ENCODE peak calls at places on chromosomes 16 and 17, in five cellular contexts. One of them, this sample, is unnamed.
A peak's percentile ranks its signal among the peaks of the same experiment; 100 is the strongest.

GRCh38 chr16:55812951-55813350 is 19.9 kb downstream of the CES1 start:
- DNase-seq in mammary epithelial cell: no peak
- DNase-seq in A673: no peak
- DNase-seq in hepatocyte: no peak
- DNase-seq in DND-41: no peak
- DNase-seq in this sample: no peak

GRCh38 chr17:4156750-4157381 is 13.9 kb downstream of the CYB5D2 start:
- DNase-seq in A673: no peak
- DNase-seq in mammary epithelial cell: no peak
- DNase-seq in hepatocyte: no peak
- DNase-seq in DND-41: no peak
- DNase-seq in this sample: no peak

GRCh38 chr16:66248096-66248495 is 118.4 kb upstream of the CDH5 start:
- DNase-seq in A673: peak; percentile 61
- DNase-seq in mammary epithelial cell: no peak
- DNase-seq in hepatocyte: peak; percentile 59
- DNase-seq in DND-41: no peak
- DNase-seq in this sample: no peak

GRCh38 chr16:54115558-54115957 is 171.0 kb downstream of the IRX3 start:
- DNase-seq in A673: no peak
- DNase-seq in DND-41: no peak
- DNase-seq in hepatocyte: no peak
- DNase-seq in mammary epithelial cell: no peak
- DNase-seq in this sample: no peak

GRCh38 chr16:78490847-78491246 is 391.4 kb downstream of the WWOX start:
- DNase-seq in hepatocyte: no peak
- DNase-seq in DND-41: no peak
- DNase-seq in mammary epithelial cell: no peak
- DNase-seq in A673: no peak
- DNase-seq in this sample: no peak

GRCh38 chr17:78323821-78324390 is 36.0 kb downstream of the SOCS3 start:
- DNase-seq in A673: no peak
- DNase-seq in mammary epithelial cell: no peak
- DNase-seq in hepatocyte: no peak
- DNase-seq in DND-41: no peak
- DNase-seq in this sample: no peak

GRCh38 chr17:2062571-2063183 is 7.8 kb downstream of the HIC1 start:
- DNase-seq in A673: peak; percentile 67
- DNase-seq in DND-41: no peak
- DNase-seq in hepatocyte: no peak
- DNase-seq in mammary epithelial cell: no peak
- DNase-seq in this sample: peak; percentile 56

GRCh38 chr16:17459903-17460521 is 10.7 kb downstream of the XYLT1 start:
- DNase-seq in hepatocyte: no peak
- DNase-seq in A673: no peak
- DNase-seq in DND-41: no peak
- DNase-seq in mammary epithelial cell: no peak
- DNase-seq in this sample: no peak

GRCh38 chr17:72606656-72607055 is 485.8 kb downstream of the SLC39A11 start:
- DNase-seq in DND-41: no peak
- DNase-seq in hepatocyte: no peak
- DNase-seq in A673: no peak
- DNase-seq in mammary epithelial cell: no peak
- DNase-seq in this sample: no peak

GRCh38 chr17:82860606-82861392 is 21.0 kb upstream of the ZNF750 start:
- DNase-seq in A673: no peak
- DNase-seq in DND-41: no peak
- DNase-seq in hepatocyte: no peak
- DNase-seq in mammary epithelial cell: no peak
- DNase-seq in this sample: no peak

GRCh38 chr17:3512512-3513171 is 36.8 kb downstream of the ASPA start:
- DNase-seq in A673: no peak
- DNase-seq in hepatocyte: no peak
- DNase-seq in DND-41: no peak
- DNase-seq in mammary epithelial cell: no peak
- DNase-seq in this sample: no peak

GRCh38 chr16:72198021-72198420 is 26.1 kb upstream of the PMFBP1 start:
- DNase-seq in A673: peak; percentile 38
- DNase-seq in mammary epithelial cell: no peak
- DNase-seq in hepatocyte: peak; percentile 85
- DNase-seq in DND-41: no peak
- DNase-seq in this sample: peak; percentile 59

GRCh38 chr17:8004899-8005298 is 2.5 kb downstream of the GUCY2D start:
- DNase-seq in mammary epithelial cell: no peak
- DNase-seq in A673: no peak
- DNase-seq in hepatocyte: no peak
- DNase-seq in DND-41: no peak
- DNase-seq in this sample: no peak

GRCh38 chr17:70521821-70522256 is 352.5 kb downstream of the KCNJ2 start:
- DNase-seq in A673: peak; percentile 2
- DNase-seq in hepatocyte: peak; percentile 13
- DNase-seq in DND-41: no peak
- DNase-seq in mammary epithelial cell: no peak
- DNase-seq in this sample: peak; percentile 72

GRCh38 chr17:79591695-79592094 is 19.2 kb downstream of the RBFOX3 start:
- DNase-seq in hepatocyte: no peak
- DNase-seq in mammary epithelial cell: no peak
- DNase-seq in DND-41: no peak
- DNase-seq in A673: no peak
- DNase-seq in this sample: no peak

DNA sequence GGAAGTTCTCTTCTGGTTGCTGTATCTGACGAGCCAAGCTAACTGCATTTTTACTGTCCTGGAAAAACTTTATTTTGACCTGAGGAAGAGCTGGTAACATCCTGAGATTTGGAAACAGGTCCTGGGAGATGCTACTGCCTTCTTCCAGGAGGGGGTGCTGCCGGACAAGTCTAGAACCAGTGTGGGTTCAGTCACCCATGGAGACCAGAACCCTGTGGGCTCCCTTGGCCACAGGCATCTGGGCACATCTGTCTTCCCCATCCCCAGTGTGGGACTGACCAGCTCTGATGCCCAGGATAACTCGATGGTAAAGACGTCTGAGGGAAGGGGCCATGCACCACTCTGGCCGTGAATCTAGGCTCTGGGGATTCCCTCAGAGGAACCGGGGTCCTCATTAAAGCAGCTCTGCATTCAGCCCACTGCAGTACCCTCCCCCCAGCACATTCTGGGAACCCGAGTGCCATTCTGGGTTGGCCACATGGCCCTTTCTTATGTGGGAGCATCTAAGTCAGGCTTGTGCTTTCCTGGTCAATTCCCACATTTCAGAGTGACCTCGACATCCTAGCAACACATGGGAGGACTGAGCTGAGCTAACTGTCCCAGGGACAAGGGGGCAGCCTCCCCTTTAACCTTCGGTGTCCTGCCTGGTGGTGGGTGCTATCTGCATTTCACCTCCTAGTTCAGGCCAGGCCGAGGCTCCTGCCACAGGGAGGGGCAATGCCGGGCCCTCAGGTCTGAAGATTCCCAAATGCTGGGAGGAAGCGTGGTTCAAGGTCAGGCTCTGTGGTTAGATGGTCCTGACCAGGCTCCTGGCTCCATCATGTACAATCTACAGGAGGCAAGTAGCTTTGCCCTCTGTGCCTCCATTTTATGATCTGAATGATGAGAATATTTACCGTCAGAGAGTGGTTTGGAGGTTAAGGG is 6.4 kb downstream of the C16orf86 start:
- DNase-seq in mammary epithelial cell: peak; percentile 39
- DNase-seq in hepatocyte: peak; percentile 77
- DNase-seq in DND-41: peak; percentile 50
- DNase-seq in A673: peak; percentile 78
- DNase-seq in this sample: peak; percentile 79
- TF ChIP-seq EZH2 in mammary epithelial cell: no peak
- TF ChIP-seq EZH2 in hepatocyte: no peak
- TF ChIP-seq EZH2 in DND-41: no peak
- TF ChIP-seq EZH2 in A673: no peak
- TF ChIP-seq EZH2 in this sample: no peak

DNA sequence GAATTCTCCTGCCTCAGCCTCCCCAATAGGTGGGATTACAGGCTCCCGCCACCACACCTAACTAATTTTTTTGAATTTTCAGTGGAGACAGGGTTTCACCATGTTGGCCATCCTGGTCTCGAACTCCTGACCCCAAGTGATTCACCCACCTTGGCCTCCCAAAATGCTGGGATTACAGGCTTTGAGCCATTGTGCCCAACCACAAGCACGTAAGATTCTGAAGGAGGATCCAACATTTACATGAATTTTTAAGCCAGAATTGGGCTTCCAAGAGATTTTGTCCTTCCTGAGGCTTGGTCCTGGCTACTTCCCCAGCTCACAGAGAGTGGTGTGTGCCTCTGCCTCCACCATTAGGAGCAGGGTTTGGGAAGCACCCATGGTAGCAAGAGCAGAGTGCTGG is 11.1 kb downstream of the G6PC3 start:
- DNase-seq in A673: no peak
- DNase-seq in DND-41: no peak
- DNase-seq in mammary epithelial cell: no peak
- DNase-seq in hepatocyte: no peak
- DNase-seq in this sample: no peak
- H3K27ac ChIP-seq in A673: no peak overlapping the region
- H3K27ac ChIP-seq in DND-41: no peak overlapping the region
- H3K27ac ChIP-seq in mammary epithelial cell: no peak overlapping the region
- H3K27ac ChIP-seq in hepatocyte: no peak overlapping the region
- H3K27ac ChIP-seq in this sample: no peak overlapping the region

GRCh38 chr16:51440096-51440495 is 289.0 kb upstream of the SALL1 start:
- DNase-seq in hepatocyte: no peak
- DNase-seq in DND-41: no peak
- DNase-seq in A673: no peak
- DNase-seq in mammary epithelial cell: no peak
- DNase-seq in this sample: no peak
- TF ChIP-seq EZH2 in hepatocyte: no peak
- TF ChIP-seq EZH2 in DND-41: no peak
- TF ChIP-seq EZH2 in A673: no peak
- TF ChIP-seq EZH2 in mammary epithelial cell: no peak
- TF ChIP-seq EZH2 in this sample: no peak

GRCh38 chr16:50530277-50531236 is 17.6 kb upstream of the NKD1 start:
- DNase-seq in A673: no peak
- DNase-seq in hepatocyte: peak; percentile 48
- DNase-seq in DND-41: no peak
- DNase-seq in mammary epithelial cell: peak; percentile 69
- DNase-seq in this sample: no peak
- H3K27ac ChIP-seq in A673: no peak overlapping the region
- H3K27ac ChIP-seq in hepatocyte: no peak overlapping the region
- H3K27ac ChIP-seq in DND-41: no peak overlapping the region
- H3K27ac ChIP-seq in mammary epithelial cell: no peak overlapping the region
- H3K27ac ChIP-seq in this sample: no peak overlapping the region

GRCh38 chr17:57810740-57811632 is 38.9 kb downstream of the MRPS23 start:
- DNase-seq in mammary epithelial cell: peak; percentile 21
- DNase-seq in DND-41: no peak
- DNase-seq in hepatocyte: peak; percentile 30
- DNase-seq in A673: peak; percentile 98
- DNase-seq in this sample: no peak
- TF ChIP-seq EZH2 in mammary epithelial cell: no peak
- TF ChIP-seq EZH2 in DND-41: no peak
- TF ChIP-seq EZH2 in hepatocyte: no peak
- TF ChIP-seq EZH2 in A673: no peak
- TF ChIP-seq EZH2 in this sample: no peak

GRCh38 chr17:37744961-37745800 is at the start of gene HNF1B:
- DNase-seq in DND-41: no peak
- DNase-seq in A673: no peak
- DNase-seq in mammary epithelial cell: no peak
- DNase-seq in hepatocyte: peak; percentile 81
- DNase-seq in this sample: no peak
- H3K27ac ChIP-seq in DND-41: no peak within 1 kb of the TSS
- H3K27ac ChIP-seq in A673: no peak within 1 kb of the TSS
- H3K27ac ChIP-seq in mammary epithelial cell: no peak within 1 kb of the TSS
- H3K27ac ChIP-seq in hepatocyte: peak within 1 kb of the TSS; percentile 95
- H3K27ac ChIP-seq in this sample: no peak within 1 kb of the TSS

GRCh38 chr16:84753412-84754325 is 53.9 kb downstream of the USP10 start:
- DNase-seq in DND-41: no peak
- DNase-seq in A673: no peak
- DNase-seq in mammary epithelial cell: no peak
- DNase-seq in hepatocyte: no peak
- DNase-seq in this sample: no peak
- TF ChIP-seq EZH2 in DND-41: no peak
- TF ChIP-seq EZH2 in A673: no peak
- TF ChIP-seq EZH2 in mammary epithelial cell: no peak
- TF ChIP-seq EZH2 in hepatocyte: no peak
- TF ChIP-seq EZH2 in this sample: no peak